ENCODE peak calls at places on chromosomes 7 and 10, in five cellular contexts. H is stimulated activated naive CD8-positive, alpha-beta T cell treated with anti-CD3 and anti-CD28 coated beads, Interleukin-15, amount 100 ng/mL, for 72 hours; N is naive thymus-derived CD8-positive, alpha-beta T cell; W is left colon; I is hypothalamus. Z is an unnamed sample.
A peak's percentile ranks its signal among the peaks of the same experiment; 100 is the strongest.

GRCh38 chr10:100186813-100187212 is 984 bp upstream of the ERLIN1 start:
- DNase-seq in N (no peak), I (no peak), H (peak; percentile 13), W (peak; percentile 30), Z (no peak)

GRCh38 chr7:116399808-116400207 is 99.7 kb upstream of the CAV2 start:
- DNase-seq in I (no peak), W (no peak), H (no peak), N (no peak), Z (no peak)

GRCh38 chr10:93410697-93411348 is 71.3 kb downstream of the MYOF start:
- DNase-seq in I (no peak), W (no peak), N (no peak), H (no peak), Z (no peak)

GRCh38 chr7:158527902-158528502 is 59.6 kb downstream of the PTPRN2 start:
- DNase-seq in H (no peak), W (no peak), N (no peak), I (no peak), Z (no peak)

GRCh38 chr10:3537518-3537917 is 247.5 kb downstream of the KLF6 start:
- DNase-seq in N (no peak), W (no peak), I (no peak), H (no peak), Z (no peak)

GRCh38 chr7:141700848-141701371 is 1.1 kb downstream of the DENND11 start:
- DNase-seq in H (no peak), I (no peak), W (no peak), N (peak; percentile 21), Z (peak; percentile 36)

GRCh38 chr10:22712959-22713852 is 1.2 kb downstream of the PIP4K2A start:
- DNase-seq in N (peak; percentile 47), I (peak; percentile 43), H (peak; percentile 35), W (no peak), Z (no peak)

GRCh38 chr7:142440219-142441073 is 182.6 kb upstream of the PRSS58 start:
- DNase-seq in W (no peak), H (no peak), N (no peak), I (no peak), Z (no peak)

GRCh38 chr10:25382029-25382810 is 207.4 kb downstream of the GPR158 start:
- DNase-seq in W (no peak), H (no peak), I (no peak), N (no peak), Z (no peak)

GRCh38 chr10:112907893-112908292 is 42.2 kb upstream of the TCF7L2 start:
- DNase-seq in N (no peak), H (no peak), W (no peak), I (no peak), Z (no peak)

GRCh38 chr10:119517235-119518141 is 25.0 kb downstream of the RGS10 start:
- DNase-seq in H (peak; percentile 68), W (no peak), I (peak; percentile 20), N (no peak), Z (no peak)

GRCh38 chr10:69316313-69317059 is 38.2 kb downstream of the HK1 start:
- DNase-seq in W (no peak), N (no peak), H (no peak), I (no peak), Z (no peak)

GRCh38 chr7:20030915-20031362 is 186.2 kb downstream of the MACC1 start:
- DNase-seq in H (no peak), N (no peak), I (no peak), W (no peak), Z (no peak)

GRCh38 chr7:105389090-105389650 is 449 bp upstream of the SRPK2 start:
- DNase-seq in W (peak; percentile 58), I (no peak), N (peak; percentile 33), H (peak; percentile 20), Z (no peak)

GRCh38 chr7:101009629-101010028 is 10.3 kb upstream of the MUC17 start:
- DNase-seq in N (no peak), W (no peak), H (no peak), I (no peak), Z (no peak)

GRCh38 chr10:71093531-71093930 is 118.8 kb upstream of the UNC5B start:
- DNase-seq in N (no peak), W (no peak), H (no peak), I (no peak), Z (no peak)

GRCh38 chr7:102253973-102254370 is 32.7 kb upstream of the SH2B2 start:
- DNase-seq in N (no peak), I (no peak), H (no peak), W (no peak), Z (no peak)

GRCh38 chr7:36787933-36788378 is 63.7 kb upstream of the AOAH start:
- DNase-seq in W (no peak), H (peak; percentile 35), I (no peak), N (peak; percentile 69), Z (no peak)

GRCh38 chr7:7221602-7222038 is 39.3 kb downstream of the C1GALT1 start:
- DNase-seq in H (no peak), N (no peak), I (no peak), W (no peak), Z (no peak)

GRCh38 chr7:140506788-140507464 is 27.6 kb upstream of the MKRN1 start:
- DNase-seq in N (no peak), I (no peak), W (peak; percentile 53), H (no peak), Z (no peak)

GRCh38 chr7:95660023-95660434 is 63.7 kb upstream of the PDK4 start:
- DNase-seq in N (no peak), I (no peak), H (no peak), W (peak; percentile 49), Z (no peak)

GRCh38 chr10:126439947-126440346 is 51.7 kb upstream of the ADAM12 start:
- DNase-seq in H (no peak), N (no peak), I (no peak), W (no peak), Z (no peak)

GRCh38 chr10:43287056-43288007 is 20.5 kb upstream of the RASGEF1A start:
- DNase-seq in I (no peak), H (peak; percentile 63), N (no peak), W (peak; percentile 53), Z (no peak)

GRCh38 chr7:11009631-11010030 is 36.0 kb downstream of the PHF14 start:
- DNase-seq in I (no peak), N (no peak), W (no peak), H (no peak), Z (no peak)

GRCh38 chr10:16184911-16185310 is 251.9 kb upstream of the PTER start:
- DNase-seq in H (no peak), N (no peak), I (no peak), W (no peak), Z (no peak)

GRCh38 chr7:53811555-53812079 is 730.6 kb upstream of the VSTM2A start:
- DNase-seq in I (no peak), H (no peak), N (no peak), W (no peak), Z (no peak)

GRCh38 chr7:67371429-67372305 is 375.0 kb downstream of the TYW1 start:
- DNase-seq in I (peak; percentile 3), N (peak; percentile 64), W (peak; percentile 26), H (peak; percentile 53), Z (no peak)

GRCh38 chr7:80330434-80330833 is 181.4 kb downstream of the GNAT3 start:
- DNase-seq in I (no peak), H (no peak), N (no peak), W (no peak), Z (no peak)

GRCh38 chr10:79947083-79947415 is 1.9 kb downstream of the SFTPD start:
- DNase-seq in W (no peak), H (no peak), I (no peak), N (no peak), Z (no peak)

GRCh38 chr7:139490130-139490529 is 6.7 kb upstream of the KLRG2 start:
- DNase-seq in N (no peak), W (peak; percentile 41), I (no peak), H (no peak), Z (no peak)

GRCh38 chr10:114550756-114551290 is 107.3 kb downstream of the ABLIM1 start:
- DNase-seq in I (no peak), W (no peak), H (no peak), N (peak; percentile 51), Z (peak; percentile 5)

GRCh38 chr10:986137-986825 is 2.0 kb upstream of the GTPBP4 start:
- DNase-seq in H (no peak), N (no peak), W (no peak), I (no peak), Z (no peak)

Z was measured in caudate nucleus.